ENCODE peak calls at places on chromosome 22, in four cellular contexts. One of them, this sample, is unnamed.

GRCh38 chr22:47060718-47061117 is 298.3 kb downstream of the TBC1D22A start:
- DNase-seq in H1: no peak
- DNase-seq in GM12878: no peak
- DNase-seq in SK-N-SH: no peak
- DNase-seq in this sample: no peak

GRCh38 chr22:44594951-44595350 is 96.9 kb upstream of the RTL6 start:
- DNase-seq in H1: no peak
- DNase-seq in GM12878: no peak
- DNase-seq in SK-N-SH: no peak
- DNase-seq in this sample: no peak

GRCh38 chr22:44161673-44162072 is 19.1 kb upstream of the PARVG start:
- DNase-seq in H1: no peak
- DNase-seq in GM12878: no peak
- DNase-seq in SK-N-SH: no peak
- DNase-seq in this sample: no peak

GRCh38 chr22:17266261-17266971 is 47.2 kb upstream of the ADA2 start:
- DNase-seq in H1: peak
- DNase-seq in GM12878: no peak
- DNase-seq in SK-N-SH: no peak
- DNase-seq in this sample: no peak

GRCh38 chr22:44676441-44677298 is 25.3 kb upstream of the PRR5 start:
- DNase-seq in H1: no peak
- DNase-seq in GM12878: no peak
- DNase-seq in SK-N-SH: peak
- DNase-seq in this sample: no peak

GRCh38 chr22:44735518-44736428 is 16.6 kb upstream of the ARHGAP8 start:
- DNase-seq in H1: peak
- DNase-seq in GM12878: no peak
- DNase-seq in SK-N-SH: peak
- DNase-seq in this sample: peak

GRCh38 chr22:31972180-31972579 is 27.8 kb downstream of the YWHAH start:
- DNase-seq in H1: no peak
- DNase-seq in GM12878: no peak
- DNase-seq in SK-N-SH: no peak
- DNase-seq in this sample: no peak

GRCh38 chr22:44221710-44222475 is 41.2 kb downstream of the PARVG start:
- DNase-seq in H1: peak
- DNase-seq in GM12878: no peak
- DNase-seq in SK-N-SH: no peak
- DNase-seq in this sample: no peak

GRCh38 chr22:32926600-32926999 is 125.1 kb downstream of the TIMP3 start:
- DNase-seq in H1: peak
- DNase-seq in GM12878: no peak
- DNase-seq in SK-N-SH: no peak
- DNase-seq in this sample: no peak

GRCh38 chr22:17920145-17920605 is 104.2 kb downstream of the MICAL3 start:
- DNase-seq in H1: no peak
- DNase-seq in GM12878: no peak
- DNase-seq in SK-N-SH: peak
- DNase-seq in this sample: no peak

GRCh38 chr22:44309137-44309536 is 3.6 kb downstream of the SHISAL1 start:
- DNase-seq in H1: no peak
- DNase-seq in GM12878: no peak
- DNase-seq in SK-N-SH: no peak
- DNase-seq in this sample: no peak

GRCh38 chr22:50118557-50119168 is 28.9 kb downstream of the MOV10L1 start:
- DNase-seq in H1: no peak
- DNase-seq in GM12878: no peak
- DNase-seq in SK-N-SH: no peak
- DNase-seq in this sample: no peak

GRCh38 chr22:43777204-43777671 is 34.9 kb downstream of the EFCAB6 start:
- DNase-seq in H1: no peak
- DNase-seq in GM12878: no peak
- DNase-seq in SK-N-SH: no peak
- DNase-seq in this sample: no peak

GRCh38 chr22:39277135-39277607 is 32.4 kb upstream of the PDGFB start:
- DNase-seq in H1: no peak
- DNase-seq in GM12878: no peak
- DNase-seq in SK-N-SH: no peak
- DNase-seq in this sample: peak

GRCh38 chr22:49956418-49956770 is 4.2 kb upstream of the PIM3 start:
- DNase-seq in H1: no peak
- DNase-seq in GM12878: no peak
- DNase-seq in SK-N-SH: no peak
- DNase-seq in this sample: no peak

GRCh38 chr22:49046546-49047305 is 780.9 kb downstream of the BRD1 start:
- DNase-seq in H1: peak
- DNase-seq in GM12878: no peak
- DNase-seq in SK-N-SH: peak
- DNase-seq in this sample: peak

GRCh38 chr22:50706481-50707125 is 31.4 kb upstream of the ACR start:
- DNase-seq in H1: no peak
- DNase-seq in GM12878: no peak
- DNase-seq in SK-N-SH: no peak
- DNase-seq in this sample: no peak

GRCh38 chr22:22357024-22357868 is 112.7 kb downstream of the VPREB1 start:
- DNase-seq in H1: peak
- DNase-seq in GM12878: peak
- DNase-seq in SK-N-SH: peak
- DNase-seq in this sample: peak

GRCh38 chr22:22942511-22943329 is 55.1 kb downstream of the IGLL5 start:
- DNase-seq in H1: peak
- DNase-seq in GM12878: peak
- DNase-seq in SK-N-SH: peak
- DNase-seq in this sample: peak

GRCh38 chr22:24516301-24516737 is 21.2 kb downstream of the UPB1 start:
- DNase-seq in H1: no peak
- DNase-seq in GM12878: no peak
- DNase-seq in SK-N-SH: no peak
- DNase-seq in this sample: peak

GRCh38 chr22:24965822-24966626 is 13.5 kb downstream of the KIAA1671 start:
- DNase-seq in H1: no peak
- DNase-seq in GM12878: no peak
- DNase-seq in SK-N-SH: no peak
- DNase-seq in this sample: no peak

GRCh38 chr22:38964306-38964705 is 6.9 kb downstream of the APOBEC3A start:
- DNase-seq in H1: no peak
- DNase-seq in GM12878: no peak
- DNase-seq in SK-N-SH: no peak
- DNase-seq in this sample: no peak

GRCh38 chr22:24434472-24435322 is 7.3 kb downstream of the ADORA2A start:
- DNase-seq in H1: no peak
- DNase-seq in GM12878: peak
- DNase-seq in SK-N-SH: peak
- DNase-seq in this sample: peak

GRCh38 chr22:39428597-39429071 is 28.2 kb upstream of the MGAT3 start:
- DNase-seq in H1: peak
- DNase-seq in GM12878: no peak
- DNase-seq in SK-N-SH: no peak
- DNase-seq in this sample: no peak

GRCh38 chr22:39242809-39243442 is 1.9 kb downstream of the PDGFB start:
- DNase-seq in H1: peak
- DNase-seq in GM12878: no peak
- DNase-seq in SK-N-SH: no peak
- DNase-seq in this sample: no peak

GRCh38 chr22:22359465-22359864 is 114.9 kb downstream of the VPREB1 start:
- DNase-seq in H1: no peak
- DNase-seq in GM12878: no peak
- DNase-seq in SK-N-SH: no peak
- DNase-seq in this sample: no peak

GRCh38 chr22:24423519-24424000 is 3.8 kb upstream of the ADORA2A start:
- DNase-seq in H1: peak
- DNase-seq in GM12878: no peak
- DNase-seq in SK-N-SH: peak
- DNase-seq in this sample: peak

GRCh38 chr22:44664149-44664548 is 37.9 kb upstream of the PRR5 start:
- DNase-seq in H1: no peak
- DNase-seq in GM12878: no peak
- DNase-seq in SK-N-SH: peak
- DNase-seq in this sample: peak

GRCh38 chr22:45892681-45893461 is 84.1 kb downstream of the WNT7B start:
- DNase-seq in H1: no peak
- DNase-seq in GM12878: no peak
- DNase-seq in SK-N-SH: no peak
- DNase-seq in this sample: no peak
- TF ChIP-seq GABPA in H1: no peak
- TF ChIP-seq GABPA in GM12878: no peak
- TF ChIP-seq GABPA in SK-N-SH: no peak
- TF ChIP-seq GABPA in this sample: no peak

GRCh38 chr22:28429711-28430110 is 249.9 kb downstream of the TTC28 start:
- DNase-seq in H1: no peak
- DNase-seq in GM12878: no peak
- DNase-seq in SK-N-SH: no peak
- DNase-seq in this sample: no peak

GRCh38 chr22:28425211-28425610 is 254.4 kb downstream of the TTC28 start:
- DNase-seq in H1: no peak
- DNase-seq in GM12878: no peak
- DNase-seq in SK-N-SH: no peak
- DNase-seq in this sample: no peak

GRCh38 chr22:28426346-28427132 is 253.1 kb downstream of the TTC28 start:
- DNase-seq in H1: no peak
- DNase-seq in GM12878: no peak
- DNase-seq in SK-N-SH: no peak
- DNase-seq in this sample: no peak

GRCh38 chr22:28419916-28420315 is 259.7 kb downstream of the TTC28 start:
- DNase-seq in H1: no peak
- DNase-seq in GM12878: no peak
- DNase-seq in SK-N-SH: no peak
- DNase-seq in this sample: no peak

GRCh38 chr22:28424427-28425080 is 255.1 kb downstream of the TTC28 start:
- DNase-seq in H1: no peak
- DNase-seq in GM12878: no peak
- DNase-seq in SK-N-SH: peak
- DNase-seq in this sample: no peak
- TF ChIP-seq GABPA in H1: no peak
- TF ChIP-seq GABPA in GM12878: no peak
- TF ChIP-seq GABPA in SK-N-SH: no peak
- TF ChIP-seq GABPA in this sample: no peak

DNA sequence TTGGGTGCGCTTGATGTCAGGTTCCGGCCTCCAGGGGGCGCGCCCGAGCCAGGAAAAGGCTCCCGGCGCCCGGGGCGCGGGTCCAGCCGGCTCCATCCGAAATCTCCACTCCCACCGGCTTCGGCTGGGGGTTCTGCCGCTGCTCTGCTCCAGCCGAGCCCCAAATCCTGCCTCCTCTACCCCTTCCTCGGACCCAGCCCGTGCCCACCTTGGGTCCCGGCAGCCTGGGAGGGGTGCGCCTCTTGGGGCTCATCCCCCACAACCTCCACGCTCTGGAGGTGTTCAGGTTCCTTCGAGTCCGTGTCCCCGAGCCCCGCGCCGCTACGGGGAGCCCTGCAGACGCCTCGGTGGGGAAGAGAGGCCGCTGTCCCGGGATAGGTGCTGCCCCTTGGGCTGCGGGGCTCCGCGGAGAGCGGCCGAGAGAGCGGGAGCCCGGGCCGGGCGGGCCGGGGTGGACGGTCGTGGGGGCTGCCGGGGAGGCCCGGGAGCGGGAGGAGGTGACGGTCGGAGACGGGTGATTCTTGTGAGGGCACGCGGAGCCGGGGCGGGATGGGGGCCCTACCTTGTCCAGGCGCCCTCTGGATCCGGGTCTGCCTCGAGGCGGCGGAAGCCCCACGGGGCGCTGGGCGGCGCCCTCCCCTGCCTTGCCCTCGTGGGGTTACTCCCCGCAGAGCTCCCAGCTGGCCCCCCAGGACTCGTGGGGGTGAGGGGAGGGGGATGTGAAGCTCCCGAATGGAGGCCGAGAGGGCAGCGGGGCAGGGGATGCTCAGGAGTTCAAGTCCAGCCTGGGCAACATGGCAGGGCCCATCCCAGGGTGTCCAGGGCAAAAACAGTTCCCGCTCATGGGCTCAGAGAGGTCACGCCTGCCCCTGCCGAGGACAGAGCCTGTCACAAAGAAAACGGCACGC is 13.2 kb upstream of the CYB5R3 start:
- DNase-seq in H1: peak
- DNase-seq in GM12878: no peak
- DNase-seq in SK-N-SH: peak
- DNase-seq in this sample: no peak
- TF ChIP-seq GABPA in H1: no peak
- TF ChIP-seq GABPA in GM12878: no peak
- TF ChIP-seq GABPA in SK-N-SH: no peak
- TF ChIP-seq GABPA in this sample: no peak

GRCh38 chr22:46042786-46043185 is 65.8 kb upstream of the WNT7B start:
- DNase-seq in H1: no peak
- DNase-seq in GM12878: no peak
- DNase-seq in SK-N-SH: no peak
- DNase-seq in this sample: no peak

GRCh38 chr22:46043339-46043738 is 66.4 kb upstream of the WNT7B start:
- DNase-seq in H1: no peak
- DNase-seq in GM12878: no peak
- DNase-seq in SK-N-SH: no peak
- DNase-seq in this sample: no peak

GRCh38 chr22:46040471-46041465 is 63.8 kb upstream of the WNT7B start:
- DNase-seq in H1: no peak
- DNase-seq in GM12878: no peak
- DNase-seq in SK-N-SH: no peak
- DNase-seq in this sample: no peak

GRCh38 chr22:46039531-46039930 is 62.6 kb upstream of the WNT7B start:
- DNase-seq in H1: no peak
- DNase-seq in GM12878: no peak
- DNase-seq in SK-N-SH: no peak
- DNase-seq in this sample: no peak

DNA sequence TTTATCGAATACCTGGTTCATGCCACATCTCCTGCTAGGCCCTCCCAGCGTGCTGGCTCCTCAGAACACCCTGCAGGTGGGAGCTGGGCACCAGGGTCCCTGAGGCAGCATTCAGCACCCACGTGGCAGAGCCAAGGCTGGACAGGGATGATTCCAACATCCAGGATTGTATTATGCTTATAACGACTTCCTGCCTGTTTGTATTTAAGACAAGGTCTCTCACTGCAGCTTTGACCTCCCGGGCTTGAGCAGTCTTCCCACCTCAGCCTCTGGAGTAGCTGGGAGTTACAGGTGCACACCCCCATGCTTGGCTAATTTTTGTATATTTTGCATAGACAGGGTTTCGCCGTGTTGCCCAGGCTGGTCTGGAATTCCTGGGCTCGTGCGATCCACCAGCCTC is 64.7 kb upstream of the WNT7B start:
- DNase-seq in H1: no peak
- DNase-seq in GM12878: no peak
- DNase-seq in SK-N-SH: no peak
- DNase-seq in this sample: no peak
- TF ChIP-seq GABPA in H1: no peak
- TF ChIP-seq GABPA in GM12878: no peak
- TF ChIP-seq GABPA in SK-N-SH: no peak
- TF ChIP-seq GABPA in this sample: no peak

This sample was measured in HL-60.